ENCODE peak calls at places on chromosomes 7 and 10, in four cellular contexts. A is EL; Y is adrenal gland; G is activated effector memory CD4-positive, alpha-beta T cell treated with anti-CD3 and anti-CD28 coated beads, Interleukin-2, amount 50 U/mL, for 16 hours. R is an unnamed sample.

GRCh38 chr10:120387326-120387725 is 69.7 kb upstream of the PLPP4 start:
- DNase-seq in A (peak; percentile 74), Y (no peak), G (no peak), R (peak; percentile 54)

GRCh38 chr7:2754086-2754485 is 66.1 kb downstream of the AMZ1 start:
- DNase-seq in A (no peak), Y (no peak), G (no peak), R (no peak)

GRCh38 chr7:33040803-33041516 is 21.6 kb downstream of the NT5C3A start:
- DNase-seq in A (no peak), Y (peak; percentile 45), G (peak; percentile 84), R (peak; percentile 77)

GRCh38 chr7:148382585-148382984 is 208.0 kb upstream of the C7orf33 start:
- DNase-seq in A (no peak), Y (no peak), G (no peak), R (no peak)

GRCh38 chr10:124721295-124722052 is 22.7 kb downstream of the FAM53B start:
- DNase-seq in A (no peak), Y (no peak), G (no peak), R (no peak)

GRCh38 chr10:3525832-3526449 is 259.1 kb downstream of the KLF6 start:
- DNase-seq in A (peak; percentile 96), Y (peak; percentile 51), G (no peak), R (peak; percentile 95)

GRCh38 chr10:124997791-124998623 is 56.1 kb downstream of the ZRANB1 start:
- DNase-seq in A (no peak), Y (peak; percentile 37), G (peak; percentile 52), R (no peak)

GRCh38 chr7:75809396-75809795 is 4.2 kb downstream of the CCL24 start:
- DNase-seq in A (no peak), Y (no peak), G (no peak), R (no peak)

GRCh38 chr7:20338285-20338684 is 7.6 kb downstream of the ITGB8 start:
- DNase-seq in A (no peak), Y (no peak), G (no peak), R (no peak)

GRCh38 chr7:150451833-150452431 is 1.5 kb downstream of the GIMAP8 start:
- DNase-seq in A (no peak), Y (no peak), G (peak; percentile 71), R (no peak)

R was measured in A172.